ENCODE peak calls at places on chromosomes 7 and 10, in four cellular contexts. R is ovary, I is dorsolateral prefrontal cortex, U is mammary epithelial cell. B is an unnamed sample.

GRCh38 chr7:143382126-143382790 is 1.1 kb downstream of the ZYX start:
- DNase-seq in R (no peak), I (no peak), U (no peak), B (no peak)

GRCh38 chr7:55108818-55109217 is 90.0 kb downstream of the EGFR start:
- DNase-seq in R (no peak), I (no peak), U (no peak), B (no peak)

GRCh38 chr10:72736176-72736795 is 44.3 kb downstream of the MCU start:
- DNase-seq in R (no peak), I (no peak), U (no peak), B (no peak)

GRCh38 chr10:25632802-25633201 is 301.2 kb upstream of the MYO3A start:
- DNase-seq in R (no peak), I (no peak), U (no peak), B (no peak)

GRCh38 chr7:142883145-142883544 is 2.4 kb downstream of the TRPV6 start:
- DNase-seq in R (no peak), I (no peak), U (no peak), B (no peak)

GRCh38 chr10:109902992-109903947 is 20.0 kb downstream of the XPNPEP1 start:
- DNase-seq in R (no peak), I (no peak), U (no peak), B (no peak)

GRCh38 chr7:90455163-90456030 is 14.0 kb upstream of the PTTG1IP2 start:
- DNase-seq in R (no peak), I (no peak), U (peak; percentile 41), B (no peak)

GRCh38 chr10:125694874-125695273 is 11.9 kb upstream of the TEX36 start:
- DNase-seq in R (no peak), I (no peak), U (peak; percentile 59), B (no peak)

GRCh38 chr7:136677456-136678365 is 190.7 kb upstream of the CHRM2 start:
- DNase-seq in R (no peak), I (no peak), U (peak; percentile 65), B (no peak)

GRCh38 chr7:45943986-45944385 is 22.9 kb upstream of the IGFBP3 start:
- DNase-seq in R (no peak), I (no peak), U (no peak), B (no peak)

GRCh38 chr10:8306685-8307364 is 252.3 kb downstream of the GATA3 start:
- DNase-seq in R (no peak), I (no peak), U (peak; percentile 58), B (no peak)

GRCh38 chr7:44280993-44281721 is 44.2 kb downstream of the CAMK2B start:
- DNase-seq in R (peak; percentile 6), I (peak; percentile 32), U (no peak), B (no peak)

GRCh38 chr10:133462512-133463305 is 9.0 kb downstream of the SCART1 start:
- DNase-seq in R (no peak), I (no peak), U (no peak), B (no peak)

GRCh38 chr10:63071145-63071544 is 62.0 kb upstream of the NRBF2 start:
- DNase-seq in R (no peak), I (no peak), U (no peak), B (no peak)

GRCh38 chr7:17674166-17674955 is 265.9 kb downstream of the SNX13 start:
- DNase-seq in R (no peak), I (no peak), U (peak; percentile 94), B (no peak)

GRCh38 chr7:158828343-158829020 is 827 bp downstream of the ESYT2 start:
- DNase-seq in R (peak; percentile 66), I (no peak), U (peak; percentile 29), B (peak; percentile 53)

GRCh38 chr7:125253454-125254182 is 324.0 kb upstream of the POT1 start:
- DNase-seq in R (no peak), I (no peak), U (peak; percentile 93), B (no peak)

GRCh38 chr10:121110369-121110768 is 259.2 kb downstream of the WDR11 start:
- DNase-seq in R (no peak), I (no peak), U (no peak), B (no peak)
- H3K27ac ChIP-seq in R (no peak overlapping the region), I (no peak overlapping the region), U (no peak overlapping the region), B (no peak overlapping the region)

DNA sequence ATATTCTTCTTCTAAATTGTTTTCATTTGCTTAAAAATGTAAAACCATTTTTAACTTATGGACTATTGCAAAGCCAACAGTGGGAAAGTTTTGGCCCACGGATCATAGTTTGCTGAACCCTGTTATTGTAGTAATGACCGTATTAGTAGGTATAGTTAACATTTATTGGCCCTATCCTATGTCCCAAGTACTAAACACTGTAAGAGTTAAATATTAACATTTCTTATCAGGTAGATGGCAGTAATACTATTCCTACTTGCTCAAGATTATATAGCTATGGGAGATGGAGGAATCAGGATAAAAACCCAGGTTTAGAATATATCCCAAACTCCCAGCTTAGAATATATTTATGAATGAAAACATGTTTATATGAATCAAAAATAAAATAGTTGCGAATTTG is 993.2 kb downstream of the SORCS3 start:
- DNase-seq in R (no peak), I (no peak), U (no peak), B (no peak)
- H3K27ac ChIP-seq in R (no peak overlapping the region), I (no peak overlapping the region), U (no peak overlapping the region), B (no peak overlapping the region)

GRCh38 chr7:42673951-42674350 is 237.9 kb downstream of the C7orf25 start:
- DNase-seq in R (no peak), I (no peak), U (no peak), B (no peak)

GRCh38 chr7:42677751-42678231 is 234.1 kb downstream of the C7orf25 start:
- DNase-seq in R (no peak), I (no peak), U (peak; percentile 91), B (no peak)

GRCh38 chr7:42672339-42672990 is 239.4 kb downstream of the C7orf25 start:
- DNase-seq in R (no peak), I (no peak), U (peak; percentile 80), B (no peak)

DNA sequence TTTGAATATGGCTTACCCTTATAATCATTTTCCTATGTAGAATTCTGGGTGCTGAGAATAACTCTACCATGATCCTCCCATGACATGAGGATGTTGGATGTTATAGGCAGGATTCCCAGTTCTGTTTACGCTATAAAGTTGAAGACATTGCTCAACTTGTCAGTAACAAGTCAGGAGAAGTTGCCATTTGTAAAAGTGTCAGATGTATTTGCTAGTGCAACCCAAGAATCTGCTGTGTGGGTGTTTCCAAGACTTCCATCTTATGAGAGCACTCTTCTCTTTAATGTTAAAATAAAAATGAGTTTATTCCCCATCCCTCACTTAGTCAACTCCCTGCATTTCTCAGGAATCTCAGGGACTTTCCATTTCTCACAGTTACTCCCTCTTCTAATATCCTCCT is 233.6 kb downstream of the C7orf25 start:
- DNase-seq in R (no peak), I (no peak), U (no peak), B (no peak)
- H3K27ac ChIP-seq in R (no peak overlapping the region), I (no peak overlapping the region), U (peak overlapping the region; percentile 1), B (no peak overlapping the region)

GRCh38 chr7:130838738-130839137 is 104.7 kb upstream of the KLF14 start:
- DNase-seq in R (no peak), I (no peak), U (peak; percentile 95), B (no peak)

GRCh38 chr7:130843703-130844102 is 109.7 kb upstream of the KLF14 start:
- DNase-seq in R (no peak), I (no peak), U (no peak), B (no peak)

GRCh38 chr7:130841416-130841815 is 107.4 kb upstream of the KLF14 start:
- DNase-seq in R (no peak), I (no peak), U (no peak), B (no peak)

GRCh38 chr7:130844811-130845580 is 111.0 kb upstream of the KLF14 start:
- DNase-seq in R (no peak), I (no peak), U (peak; percentile 74), B (no peak)

GRCh38 chr7:130840599-130840998 is 106.6 kb upstream of the KLF14 start:
- DNase-seq in R (no peak), I (no peak), U (no peak), B (no peak)
- H3K27ac ChIP-seq in R (no peak overlapping the region), I (no peak overlapping the region), U (no peak overlapping the region), B (no peak overlapping the region)

GRCh38 chr10:102280397-102281015 is 35.2 kb downstream of the GBF1 start:
- DNase-seq in R (no peak), I (no peak), U (no peak), B (no peak)
- H3K27ac ChIP-seq in R (no peak overlapping the region), I (no peak overlapping the region), U (peak overlapping the region; percentile 6), B (no peak overlapping the region)

GRCh38 chr7:29606830-29607229 is 43.2 kb downstream of the PRR15 start:
- DNase-seq in R (no peak), I (no peak), U (no peak), B (no peak)

GRCh38 chr7:29607889-29608288 is 44.3 kb downstream of the PRR15 start:
- DNase-seq in R (no peak), I (no peak), U (peak; percentile 83), B (no peak)

GRCh38 chr7:29604702-29605101 is 41.1 kb downstream of the PRR15 start:
- DNase-seq in R (no peak), I (no peak), U (no peak), B (no peak)

GRCh38 chr7:29607259-29607658 is 43.6 kb downstream of the PRR15 start:
- DNase-seq in R (no peak), I (no peak), U (no peak), B (no peak)

GRCh38 chr7:29606287-29606721 is 42.7 kb downstream of the PRR15 start:
- DNase-seq in R (no peak), I (no peak), U (peak; percentile 70), B (no peak)
- H3K27ac ChIP-seq in R (no peak overlapping the region), I (no peak overlapping the region), U (peak overlapping the region; percentile 13), B (no peak overlapping the region)

DNA sequence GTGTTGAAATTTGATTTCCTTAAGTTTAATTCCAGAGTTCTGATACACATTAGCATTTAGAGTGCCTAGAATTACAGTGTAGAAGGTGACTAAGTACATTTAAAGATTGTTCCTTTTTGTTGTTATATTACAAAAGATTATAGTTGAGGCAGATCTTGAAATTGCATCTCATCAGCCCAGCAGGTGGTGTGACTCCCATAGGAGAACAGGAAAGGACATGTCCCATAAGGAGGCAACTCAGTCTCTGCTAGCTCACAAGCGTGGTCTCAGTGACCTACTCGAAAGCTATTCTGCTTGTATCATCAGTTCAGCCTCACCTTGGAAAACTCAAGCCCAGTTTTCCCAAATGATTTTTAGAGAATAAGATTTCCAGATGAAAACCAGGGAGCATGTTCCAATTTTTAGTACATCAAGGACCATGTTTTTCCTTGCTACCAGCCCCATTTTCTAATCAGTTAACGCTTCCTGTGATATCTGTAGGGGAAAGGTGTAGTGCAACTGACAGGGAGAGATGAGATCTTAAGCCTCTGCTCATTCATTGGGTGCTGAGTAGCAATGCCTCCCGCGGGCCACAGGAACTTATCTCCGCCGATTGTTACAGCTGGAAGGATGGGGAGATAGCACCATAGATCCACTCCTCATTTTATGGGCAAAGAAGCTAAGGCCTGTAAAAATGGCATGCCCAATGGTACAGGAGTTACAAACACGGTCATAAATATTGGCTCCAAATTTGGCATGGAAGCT is 1.1 kb upstream of the GNAI1 start:
- DNase-seq in R (no peak), I (no peak), U (peak; percentile 82), B (no peak)
- H3K27ac ChIP-seq in R (no peak overlapping the region), I (peak overlapping the region; percentile 94), U (peak overlapping the region; percentile 81), B (peak overlapping the region; percentile 25)

B was measured in caudate nucleus.